ENCODE peak calls at places on chromosomes 1 and 21, in four cellular contexts. P is G401, J is NCI-H187, D is Calu3. O is an unnamed sample.

GRCh38 chr1:157103283-157103682 is 3.7 kb upstream of the ETV3L start:
- DNase-seq in P (no peak), J (no peak), D (no peak), O (no peak)

GRCh38 chr1:168443899-168444298 is 99.9 kb downstream of the XCL2 start:
- DNase-seq in P (no peak), J (no peak), D (no peak), O (no peak)

GRCh38 chr1:153217744-153218416 is 496 bp downstream of the PRR9 start:
- DNase-seq in P (no peak), J (no peak), D (no peak), O (no peak)

GRCh38 chr1:116472431-116472961 is 98.3 kb downstream of the CD58 start:
- DNase-seq in P (peak; percentile 39), J (peak; percentile 95), D (no peak), O (peak; percentile 17)

GRCh38 chr1:1081311-1082238 is 7.5 kb upstream of the RNF223 start:
- DNase-seq in P (no peak), J (no peak), D (no peak), O (no peak)

GRCh38 chr1:179127163-179127895 is 45.5 kb downstream of the TOR3A start:
- DNase-seq in P (no peak), J (no peak), D (no peak), O (no peak)

GRCh38 chr1:231727171-231727570 is 100.6 kb downstream of the DISC1 start:
- DNase-seq in P (no peak), J (no peak), D (no peak), O (no peak)

GRCh38 chr1:92701147-92701546 is 83.8 kb downstream of the EVI5 start:
- DNase-seq in P (no peak), J (no peak), D (no peak), O (no peak)

GRCh38 chr21:35525443-35525842 is 476.3 kb upstream of the RUNX1 start:
- DNase-seq in P (no peak), J (no peak), D (no peak), O (no peak)

GRCh38 chr21:33042812-33043211 is 17.1 kb downstream of the OLIG2 start:
- DNase-seq in P (no peak), J (no peak), D (peak; percentile 24), O (no peak)

GRCh38 chr1:46527474-46528296 is 23.8 kb downstream of the KNCN start:
- DNase-seq in P (peak; percentile 85), J (peak; percentile 24), D (peak; percentile 90), O (peak; percentile 86)

GRCh38 chr1:101237229-101237837 is 514 bp downstream of the S1PR1 start:
- DNase-seq in P (no peak), J (no peak), D (no peak), O (peak; percentile 10)

GRCh38 chr1:213977486-213977842 is 10.3 kb upstream of the PROX1 start:
- DNase-seq in P (no peak), J (no peak), D (no peak), O (no peak)

GRCh38 chr1:11535761-11536572 is 57.0 kb downstream of the DISP3 start:
- DNase-seq in P (no peak), J (no peak), D (peak; percentile 12), O (no peak)

GRCh38 chr1:42756956-42757891 is 9.6 kb downstream of the P3H1 start:
- DNase-seq in P (peak; percentile 51), J (peak; percentile 4), D (peak; percentile 33), O (peak; percentile 61)

GRCh38 chr1:211653329-211653728 is 22.1 kb downstream of the NEK2 start:
- DNase-seq in P (no peak), J (no peak), D (no peak), O (no peak)

GRCh38 chr1:248618878-248619277 is 16.0 kb downstream of the OR2T11 start:
- DNase-seq in P (peak; percentile 35), J (no peak), D (peak; percentile 42), O (peak; percentile 44)

GRCh38 chr1:113178106-113178505 is 105.1 kb downstream of the LRIG2 start:
- DNase-seq in P (no peak), J (no peak), D (no peak), O (no peak)

O was measured in cerebellar cortex.